ENCODE peak calls at places on chromosomes 16 and 17, in five cellular contexts. One of them, this sample, is unnamed.

GRCh38 chr17:68937890-68938514 is 17.2 kb downstream of the ABCA8 start:
- DNase-seq in fibroblast of lung: no peak
- DNase-seq in neural progenitor cell: no peak
- DNase-seq in PC-3: no peak
- DNase-seq in SK-N-SH: no peak
- DNase-seq in this sample: no peak

GRCh38 chr17:21119247-21119944 is 7.4 kb upstream of the DHRS7B start:
- DNase-seq in fibroblast of lung: peak; percentile 66
- DNase-seq in neural progenitor cell: peak; percentile 73
- DNase-seq in PC-3: peak; percentile 80
- DNase-seq in SK-N-SH: peak; percentile 71
- DNase-seq in this sample: peak; percentile 63

GRCh38 chr17:41777157-41777578 is 9.3 kb downstream of the JUP start:
- DNase-seq in fibroblast of lung: no peak
- DNase-seq in neural progenitor cell: peak; percentile 60
- DNase-seq in PC-3: no peak
- DNase-seq in SK-N-SH: peak; percentile 69
- DNase-seq in this sample: no peak

GRCh38 chr17:22268214-22268911 is 576.0 kb downstream of the KCNJ18 start:
- DNase-seq in fibroblast of lung: no peak
- DNase-seq in neural progenitor cell: no peak
- DNase-seq in PC-3: no peak
- DNase-seq in SK-N-SH: peak; percentile 69
- DNase-seq in this sample: no peak

GRCh38 chr17:10224592-10225195 is 26.3 kb upstream of the GAS7 start:
- DNase-seq in fibroblast of lung: no peak
- DNase-seq in neural progenitor cell: no peak
- DNase-seq in PC-3: no peak
- DNase-seq in SK-N-SH: no peak
- DNase-seq in this sample: no peak

GRCh38 chr16:66382966-66383299 is 16.4 kb downstream of the CDH5 start:
- DNase-seq in fibroblast of lung: peak; percentile 54
- DNase-seq in neural progenitor cell: no peak
- DNase-seq in PC-3: peak; percentile 85
- DNase-seq in SK-N-SH: no peak
- DNase-seq in this sample: peak; percentile 80

GRCh38 chr17:44900894-44901293 is 1.6 kb upstream of the EFTUD2 start:
- DNase-seq in fibroblast of lung: peak; percentile 90
- DNase-seq in neural progenitor cell: no peak
- DNase-seq in PC-3: peak; percentile 76
- DNase-seq in SK-N-SH: no peak
- DNase-seq in this sample: peak; percentile 84

GRCh38 chr16:27245276-27246231 is 23.0 kb downstream of the NSMCE1 start:
- DNase-seq in fibroblast of lung: peak; percentile 96
- DNase-seq in neural progenitor cell: no peak
- DNase-seq in PC-3: peak; percentile 83
- DNase-seq in SK-N-SH: no peak
- DNase-seq in this sample: peak; percentile 96

GRCh38 chr17:19248923-19249574 is 11.9 kb downstream of the EPN2 start:
- DNase-seq in fibroblast of lung: peak; percentile 69
- DNase-seq in neural progenitor cell: no peak
- DNase-seq in PC-3: peak; percentile 82
- DNase-seq in SK-N-SH: no peak
- DNase-seq in this sample: peak; percentile 92

GRCh38 chr17:39781028-39781800 is 43.5 kb downstream of the GRB7 start:
- DNase-seq in fibroblast of lung: no peak
- DNase-seq in neural progenitor cell: no peak
- DNase-seq in PC-3: no peak
- DNase-seq in SK-N-SH: no peak
- DNase-seq in this sample: no peak

GRCh38 chr16:53207810-53208752 is 153.3 kb downstream of the CHD9 start:
- DNase-seq in fibroblast of lung: peak; percentile 92
- DNase-seq in neural progenitor cell: peak; percentile 86
- DNase-seq in PC-3: peak; percentile 66
- DNase-seq in SK-N-SH: peak; percentile 77
- DNase-seq in this sample: peak; percentile 91

GRCh38 chr16:83779881-83780280 is 27.9 kb upstream of the HSBP1 start:
- DNase-seq in fibroblast of lung: peak; percentile 66
- DNase-seq in neural progenitor cell: no peak
- DNase-seq in PC-3: peak; percentile 25
- DNase-seq in SK-N-SH: peak; percentile 30
- DNase-seq in this sample: no peak

GRCh38 chr16:47617732-47618131 is 156.6 kb downstream of the PHKB start:
- DNase-seq in fibroblast of lung: no peak
- DNase-seq in neural progenitor cell: peak; percentile 30
- DNase-seq in PC-3: no peak
- DNase-seq in SK-N-SH: no peak
- DNase-seq in this sample: no peak

GRCh38 chr16:54489225-54489781 is 202.7 kb upstream of the IRX3 start:
- DNase-seq in fibroblast of lung: no peak
- DNase-seq in neural progenitor cell: no peak
- DNase-seq in PC-3: no peak
- DNase-seq in SK-N-SH: no peak
- DNase-seq in this sample: no peak

GRCh38 chr16:52552643-52553042 is 5.7 kb upstream of the TOX3 start:
- DNase-seq in fibroblast of lung: no peak
- DNase-seq in neural progenitor cell: no peak
- DNase-seq in PC-3: peak; percentile 23
- DNase-seq in SK-N-SH: no peak
- DNase-seq in this sample: no peak

DNA sequence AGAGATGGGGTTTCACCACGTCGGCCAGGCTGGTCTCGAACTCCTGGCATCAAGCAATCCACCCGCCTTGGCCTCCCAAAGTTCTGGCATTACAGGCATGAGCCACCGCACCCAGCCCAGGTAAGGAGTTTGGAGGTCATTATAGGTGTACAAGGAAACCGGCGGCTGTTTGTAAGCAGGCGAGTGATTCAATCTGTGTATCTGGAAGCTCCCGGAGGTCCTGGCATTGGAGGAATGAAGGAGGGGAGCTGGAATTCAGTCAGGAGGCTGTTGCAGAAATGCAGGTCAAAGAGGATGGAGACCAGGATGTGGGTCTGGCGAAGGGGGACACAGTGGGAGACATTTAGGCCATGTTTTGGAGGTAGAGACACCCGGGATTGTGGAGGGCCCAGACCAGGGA is 18.8 kb downstream of the CDC42EP4 start:
- DNase-seq in fibroblast of lung: no peak
- DNase-seq in neural progenitor cell: no peak
- DNase-seq in PC-3: peak; percentile 76
- DNase-seq in SK-N-SH: no peak
- DNase-seq in this sample: no peak
- H3K9ac ChIP-seq in fibroblast of lung: no peak overlapping the region
- H3K9ac ChIP-seq in neural progenitor cell: no peak overlapping the region
- H3K9ac ChIP-seq in PC-3: peak overlapping the region; percentile 87
- H3K9ac ChIP-seq in SK-N-SH: peak overlapping the region; percentile 61
- H3K9ac ChIP-seq in this sample: peak overlapping the region; percentile 7

DNA sequence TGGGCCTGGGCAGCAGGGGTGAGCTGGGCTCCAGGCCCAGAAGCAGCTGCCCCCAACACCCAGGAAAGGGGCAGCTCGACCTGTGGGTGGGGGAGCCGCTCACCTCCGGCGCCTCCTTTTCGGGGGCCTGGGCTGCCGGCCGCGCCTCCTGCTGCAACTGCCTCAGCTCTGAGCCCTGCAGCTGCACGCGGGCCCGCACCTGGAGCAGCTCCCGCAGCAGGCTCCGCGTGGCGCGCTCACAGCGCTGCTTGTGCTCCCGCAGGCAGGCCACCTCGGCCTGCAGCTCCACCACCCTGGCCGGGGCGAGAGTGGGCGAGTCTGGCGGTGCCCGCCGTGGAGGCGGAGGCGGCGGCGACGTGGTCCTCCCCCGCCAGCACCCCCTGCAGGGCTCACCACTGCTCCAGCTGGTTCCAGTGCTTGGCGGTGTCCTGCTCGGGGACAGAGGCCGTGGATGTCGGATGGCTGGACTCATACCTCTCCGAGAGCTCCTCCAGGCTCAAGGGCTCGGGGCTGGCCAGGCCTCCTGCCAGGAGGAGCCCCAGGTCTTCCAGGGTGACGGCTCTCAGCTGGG is 868 bp downstream of the CCDC154 start:
- DNase-seq in fibroblast of lung: no peak
- DNase-seq in neural progenitor cell: no peak
- DNase-seq in PC-3: no peak
- DNase-seq in SK-N-SH: no peak
- DNase-seq in this sample: no peak
- H3K27ac ChIP-seq in fibroblast of lung: no peak overlapping the region
- H3K27ac ChIP-seq in neural progenitor cell: no peak overlapping the region
- H3K27ac ChIP-seq in PC-3: no peak overlapping the region
- H3K27ac ChIP-seq in SK-N-SH: no peak overlapping the region
- H3K27ac ChIP-seq in this sample: no peak overlapping the region

DNA sequence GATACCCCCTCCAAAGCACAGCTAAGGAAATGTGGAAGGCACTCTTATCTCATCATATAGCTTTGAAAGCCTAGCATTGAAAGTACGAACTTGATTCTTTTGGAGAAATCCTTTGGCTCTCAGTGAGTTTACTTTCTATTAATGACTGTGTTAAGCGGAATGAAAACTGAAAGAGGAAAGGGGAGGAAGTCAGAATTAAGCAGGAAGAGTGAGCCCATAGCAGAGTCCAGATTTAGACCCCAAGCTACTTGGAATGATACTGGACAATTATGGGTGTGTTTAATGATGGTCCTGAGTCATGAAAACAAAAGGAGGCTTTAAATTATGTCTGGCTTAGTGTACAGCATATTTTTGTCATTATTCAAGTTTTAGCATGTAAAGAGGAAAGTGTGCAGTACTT is 42.2 kb downstream of the TENT4B start:
- DNase-seq in fibroblast of lung: peak; percentile 49
- DNase-seq in neural progenitor cell: no peak
- DNase-seq in PC-3: peak; percentile 10
- DNase-seq in SK-N-SH: no peak
- DNase-seq in this sample: peak; percentile 62
- H3K9ac ChIP-seq in fibroblast of lung: no peak overlapping the region
- H3K9ac ChIP-seq in neural progenitor cell: no peak overlapping the region
- H3K9ac ChIP-seq in PC-3: no peak overlapping the region
- H3K9ac ChIP-seq in SK-N-SH: peak overlapping the region; percentile 63
- H3K9ac ChIP-seq in this sample: peak overlapping the region; percentile 68

GRCh38 chr17:78979780-78980623 is at the start of gene LGALS3BP:
- DNase-seq in fibroblast of lung: peak; percentile 82
- DNase-seq in neural progenitor cell: peak; percentile 66
- DNase-seq in PC-3: peak; percentile 54
- DNase-seq in SK-N-SH: peak; percentile 97
- DNase-seq in this sample: peak; percentile 89
- H3K27ac ChIP-seq in fibroblast of lung: peak within 1 kb of the TSS; percentile 43
- H3K27ac ChIP-seq in neural progenitor cell: no peak within 1 kb of the TSS
- H3K27ac ChIP-seq in PC-3: no peak within 1 kb of the TSS
- H3K27ac ChIP-seq in SK-N-SH: peak within 1 kb of the TSS; percentile 56
- H3K27ac ChIP-seq in this sample: peak within 1 kb of the TSS; percentile 77

GRCh38 chr17:16989230-16989952 is 17.5 kb upstream of the TNFRSF13B start:
- DNase-seq in fibroblast of lung: no peak
- DNase-seq in neural progenitor cell: no peak
- DNase-seq in PC-3: no peak
- DNase-seq in SK-N-SH: no peak
- DNase-seq in this sample: no peak

GRCh38 chr17:16987830-16988601 is 16.1 kb upstream of the TNFRSF13B start:
- DNase-seq in fibroblast of lung: peak; percentile 31
- DNase-seq in neural progenitor cell: peak; percentile 27
- DNase-seq in PC-3: peak; percentile 77
- DNase-seq in SK-N-SH: no peak
- DNase-seq in this sample: peak; percentile 83

GRCh38 chr17:16987001-16987829 is 15.3 kb upstream of the TNFRSF13B start:
- DNase-seq in fibroblast of lung: no peak
- DNase-seq in neural progenitor cell: no peak
- DNase-seq in PC-3: no peak
- DNase-seq in SK-N-SH: no peak
- DNase-seq in this sample: no peak

GRCh38 chr17:16989953-16990860 is 18.3 kb upstream of the TNFRSF13B start:
- DNase-seq in fibroblast of lung: no peak
- DNase-seq in neural progenitor cell: no peak
- DNase-seq in PC-3: peak; percentile 24
- DNase-seq in SK-N-SH: no peak
- DNase-seq in this sample: peak; percentile 60

DNA sequence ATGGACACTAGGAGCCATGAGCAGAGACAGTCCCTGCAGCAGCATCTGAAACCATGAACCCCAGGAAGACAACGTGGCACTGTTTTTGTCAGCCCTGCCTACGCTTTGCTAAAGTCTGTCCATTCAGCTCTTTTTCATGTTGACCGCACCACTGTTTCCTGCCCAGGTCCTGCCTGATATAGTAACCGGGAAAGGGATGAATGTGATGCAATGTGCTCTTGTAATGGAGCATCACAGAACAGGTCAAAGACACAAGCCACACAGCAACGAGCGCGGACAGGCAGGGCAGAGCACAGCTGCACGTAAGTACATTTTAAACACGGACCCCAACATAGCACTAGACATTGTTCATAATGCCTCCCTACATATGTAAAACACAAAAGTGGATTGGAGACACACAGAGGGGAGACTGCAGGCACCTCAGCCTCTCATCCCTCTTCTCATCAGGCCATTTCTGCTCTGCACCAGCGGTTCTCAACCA is 16.9 kb upstream of the TNFRSF13B start:
- DNase-seq in fibroblast of lung: no peak
- DNase-seq in neural progenitor cell: no peak
- DNase-seq in PC-3: no peak
- DNase-seq in SK-N-SH: no peak
- DNase-seq in this sample: no peak
- H3K9ac ChIP-seq in fibroblast of lung: no peak overlapping the region
- H3K9ac ChIP-seq in neural progenitor cell: no peak overlapping the region
- H3K9ac ChIP-seq in PC-3: no peak overlapping the region
- H3K9ac ChIP-seq in SK-N-SH: no peak overlapping the region
- H3K9ac ChIP-seq in this sample: peak overlapping the region; percentile 31

GRCh38 chr17:50934672-50935200 is 68.6 kb upstream of the TOB1 start:
- DNase-seq in fibroblast of lung: no peak
- DNase-seq in neural progenitor cell: no peak
- DNase-seq in PC-3: no peak
- DNase-seq in SK-N-SH: no peak
- DNase-seq in this sample: no peak

GRCh38 chr17:50935201-50936124 is 69.3 kb upstream of the TOB1 start:
- DNase-seq in fibroblast of lung: no peak
- DNase-seq in neural progenitor cell: no peak
- DNase-seq in PC-3: peak; percentile 77
- DNase-seq in SK-N-SH: no peak
- DNase-seq in this sample: no peak

GRCh38 chr17:50931003-50931878 is 65.1 kb upstream of the TOB1 start:
- DNase-seq in fibroblast of lung: peak; percentile 85
- DNase-seq in neural progenitor cell: peak; percentile 95
- DNase-seq in PC-3: peak; percentile 75
- DNase-seq in SK-N-SH: peak; percentile 95
- DNase-seq in this sample: peak; percentile 92

GRCh38 chr17:50934161-50934560 is 68.0 kb upstream of the TOB1 start:
- DNase-seq in fibroblast of lung: no peak
- DNase-seq in neural progenitor cell: no peak
- DNase-seq in PC-3: no peak
- DNase-seq in SK-N-SH: no peak
- DNase-seq in this sample: no peak

DNA sequence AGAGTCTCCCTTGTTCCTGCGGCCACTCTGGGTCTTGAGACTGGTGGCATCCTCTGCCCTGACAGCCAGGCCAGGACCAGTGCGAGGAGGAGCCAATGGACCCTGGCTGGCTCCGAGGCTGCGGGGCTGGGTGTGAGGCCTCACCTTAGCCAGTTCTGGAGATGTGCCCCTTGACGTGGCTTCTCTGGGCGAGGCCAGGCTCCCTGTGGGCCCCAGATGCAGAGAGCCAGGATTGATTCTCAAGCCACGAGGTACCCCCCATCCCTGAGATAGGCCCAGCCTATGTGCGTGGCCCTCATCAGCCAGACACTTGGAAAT is 66.4 kb upstream of the TOB1 start:
- DNase-seq in fibroblast of lung: no peak
- DNase-seq in neural progenitor cell: no peak
- DNase-seq in PC-3: no peak
- DNase-seq in SK-N-SH: no peak
- DNase-seq in this sample: no peak
- H3K27ac ChIP-seq in fibroblast of lung: peak overlapping the region; percentile 87
- H3K27ac ChIP-seq in neural progenitor cell: no peak overlapping the region
- H3K27ac ChIP-seq in PC-3: no peak overlapping the region
- H3K27ac ChIP-seq in SK-N-SH: peak overlapping the region; percentile 93
- H3K27ac ChIP-seq in this sample: no peak overlapping the region

GRCh38 chr17:18026408-18026776 is 12.6 kb downstream of the ATPAF2 start:
- DNase-seq in fibroblast of lung: peak; percentile 71
- DNase-seq in neural progenitor cell: no peak
- DNase-seq in PC-3: peak; percentile 14
- DNase-seq in SK-N-SH: peak; percentile 68
- DNase-seq in this sample: peak; percentile 75
- H3K9ac ChIP-seq in fibroblast of lung: no peak overlapping the region
- H3K9ac ChIP-seq in neural progenitor cell: no peak overlapping the region
- H3K9ac ChIP-seq in PC-3: no peak overlapping the region
- H3K9ac ChIP-seq in SK-N-SH: no peak overlapping the region
- H3K9ac ChIP-seq in this sample: peak overlapping the region; percentile 60

This sample was measured in mesenchymal stem cell.